ENCODE peak calls at places on chromosomes 1 and 21, in five cellular contexts. V is skeletal muscle cell, Q is uterus, E is fibroblast of lung, Z is GM12865. X is an unnamed sample.

GRCh38 chr21:46206163-46207005 is 22.1 kb upstream of the SPATC1L start:
- DNase-seq in V (no peak), Q (no peak), E (no peak), Z (no peak), X (no peak)

GRCh38 chr1:206470692-206471414 is 577 bp downstream of the IKBKE start:
- DNase-seq in V (peak), Q (no peak), E (peak), Z (peak), X (no peak)

GRCh38 chr21:45555557-45556301 is 13.5 kb upstream of the SLC19A1 start:
- DNase-seq in V (peak), Q (peak), E (peak), Z (peak), X (no peak)

GRCh38 chr1:111082421-111083192 is 57.3 kb downstream of the DRAM2 start:
- DNase-seq in V (peak), Q (no peak), E (peak), Z (no peak), X (no peak)

GRCh38 chr1:84959294-84959693 is 37.6 kb downstream of the MCOLN2 start:
- DNase-seq in V (no peak), Q (no peak), E (no peak), Z (peak), X (no peak)

GRCh38 chr1:74193908-74194307 is 4.1 kb downstream of the LRRIQ3 start:
- DNase-seq in V (peak), Q (no peak), E (peak), Z (no peak), X (no peak)

GRCh38 chr1:225454733-225455132 is 26.9 kb upstream of the LBR start:
- DNase-seq in V (peak), Q (peak), E (peak), Z (no peak), X (no peak)

GRCh38 chr1:90707363-90707710 is 9.8 kb downstream of the BARHL2 start:
- DNase-seq in V (no peak), Q (no peak), E (peak), Z (no peak), X (no peak)

GRCh38 chr1:192846950-192847349 is 38.1 kb downstream of the RGS2 start:
- DNase-seq in V (peak), Q (no peak), E (no peak), Z (no peak), X (no peak)

GRCh38 chr1:78619803-78620579 is at the start of gene IFI44L:
- DNase-seq in V (peak), Q (peak), E (peak), Z (peak), X (no peak)

GRCh38 chr21:32520885-32521735 is 64.2 kb downstream of the TCP10L start:
- DNase-seq in V (peak), Q (peak), E (peak), Z (no peak), X (no peak)

GRCh38 chr1:185719021-185719420 is 15.2 kb upstream of the HMCN1 start:
- DNase-seq in V (peak), Q (no peak), E (peak), Z (no peak), X (no peak)

GRCh38 chr1:167863921-167864279 is 50.0 kb downstream of the ADCY10 start:
- DNase-seq in V (no peak), Q (no peak), E (no peak), Z (no peak), X (no peak)

GRCh38 chr1:186512698-186513457 is 52.0 kb upstream of the PDC start:
- DNase-seq in V (no peak), Q (no peak), E (no peak), Z (no peak), X (no peak)

GRCh38 chr1:186802388-186802787 is 26.4 kb upstream of the PLA2G4A start:
- DNase-seq in V (no peak), Q (no peak), E (no peak), Z (no peak), X (no peak)

GRCh38 chr1:27145934-27146354 is 9.0 kb downstream of the SLC9A1 start:
- DNase-seq in V (peak), Q (peak), E (peak), Z (no peak), X (no peak)

GRCh38 chr1:180155202-180155682 is 573 bp downstream of the QSOX1 start:
- DNase-seq in V (no peak), Q (peak), E (no peak), Z (peak), X (peak)

GRCh38 chr1:83882906-83883305 is 116.0 kb downstream of the TTLL7 start:
- DNase-seq in V (peak), Q (no peak), E (peak), Z (peak), X (no peak)

GRCh38 chr1:175195281-175195680 is 2.7 kb upstream of the KIAA0040 start:
- DNase-seq in V (no peak), Q (no peak), E (no peak), Z (peak), X (no peak)

GRCh38 chr1:80825067-80825466 is 975.7 kb upstream of the ADGRL2 start:
- DNase-seq in V (no peak), Q (no peak), E (no peak), Z (no peak), X (no peak)

GRCh38 chr1:24009406-24009805 is 29.3 kb upstream of the SRSF10 start:
- DNase-seq in V (peak), Q (no peak), E (peak), Z (no peak), X (no peak)

GRCh38 chr1:65577278-65577677 is 156.8 kb downstream of the LEPR start:
- DNase-seq in V (no peak), Q (no peak), E (no peak), Z (no peak), X (no peak)

GRCh38 chr21:33109574-33110339 is 39.8 kb downstream of the OLIG1 start:
- DNase-seq in V (no peak), Q (no peak), E (no peak), Z (no peak), X (no peak)

GRCh38 chr1:110380667-110381283 is 10.1 kb downstream of the SLC16A4 start:
- DNase-seq in V (peak), Q (no peak), E (no peak), Z (peak), X (no peak)

GRCh38 chr1:156942176-156942575 is 21.7 kb downstream of the LRRC71 start:
- DNase-seq in V (no peak), Q (no peak), E (no peak), Z (no peak), X (no peak)

GRCh38 chr1:36269408-36269838 is 36.7 kb upstream of the SH3D21 start:
- DNase-seq in V (no peak), Q (no peak), E (peak), Z (no peak), X (no peak)

GRCh38 chr1:197352011-197352410 is 84.0 kb downstream of the CRB1 start:
- DNase-seq in V (no peak), Q (no peak), E (no peak), Z (no peak), X (no peak)

GRCh38 chr1:116908266-116908665 is 1.4 kb upstream of the PTGFRN start:
- DNase-seq in V (no peak), Q (no peak), E (no peak), Z (no peak), X (no peak)

GRCh38 chr21:42215942-42216725 is 2.8 kb upstream of the ABCG1 start:
- DNase-seq in V (no peak), Q (no peak), E (no peak), Z (no peak), X (no peak)

GRCh38 chr1:161106434-161106833 is 8.3 kb downstream of the KLHDC9 start:
- DNase-seq in V (no peak), Q (no peak), E (no peak), Z (no peak), X (no peak)

GRCh38 chr1:105793541-105794146 is 1262.8 kb upstream of the PRMT6 start:
- DNase-seq in V (no peak), Q (no peak), E (no peak), Z (peak), X (no peak)

GRCh38 chr1:88035578-88035977 is 648.5 kb upstream of the PKN2 start:
- DNase-seq in V (no peak), Q (no peak), E (no peak), Z (no peak), X (no peak)

GRCh38 chr1:37267111-37267835 is 207.1 kb upstream of the ZC3H12A start:
- DNase-seq in V (no peak), Q (no peak), E (no peak), Z (no peak), X (no peak)

GRCh38 chr1:28971980-28972771 is 57.8 kb downstream of the EPB41 start:
- DNase-seq in V (peak), Q (peak), E (peak), Z (no peak), X (no peak)

GRCh38 chr1:227546055-227546454 is 17.3 kb upstream of the ZNF678 start:
- DNase-seq in V (no peak), Q (no peak), E (no peak), Z (no peak), X (no peak)

GRCh38 chr1:178004926-178005391 is 35.1 kb upstream of the SEC16B start:
- DNase-seq in V (peak), Q (no peak), E (peak), Z (peak), X (no peak)

GRCh38 chr1:205965039-205965630 is 21.9 kb upstream of the SLC26A9 start:
- DNase-seq in V (no peak), Q (no peak), E (no peak), Z (no peak), X (no peak)

GRCh38 chr1:42847111-42847580 is 733 bp downstream of the ZNF691 start:
- DNase-seq in V (no peak), Q (no peak), E (no peak), Z (no peak), X (no peak)

GRCh38 chr1:244054247-244054923 is 3.3 kb downstream of the ZBTB18 start:
- DNase-seq in V (no peak), Q (no peak), E (no peak), Z (no peak), X (peak)

GRCh38 chr1:63877816-63878215 is 104.0 kb downstream of the ROR1 start:
- DNase-seq in V (peak), Q (no peak), E (peak), Z (no peak), X (no peak)
- H3K4me3 ChIP-seq in V (no peak), Q (no peak), E (no peak), Z (no peak), X (no peak)

DNA sequence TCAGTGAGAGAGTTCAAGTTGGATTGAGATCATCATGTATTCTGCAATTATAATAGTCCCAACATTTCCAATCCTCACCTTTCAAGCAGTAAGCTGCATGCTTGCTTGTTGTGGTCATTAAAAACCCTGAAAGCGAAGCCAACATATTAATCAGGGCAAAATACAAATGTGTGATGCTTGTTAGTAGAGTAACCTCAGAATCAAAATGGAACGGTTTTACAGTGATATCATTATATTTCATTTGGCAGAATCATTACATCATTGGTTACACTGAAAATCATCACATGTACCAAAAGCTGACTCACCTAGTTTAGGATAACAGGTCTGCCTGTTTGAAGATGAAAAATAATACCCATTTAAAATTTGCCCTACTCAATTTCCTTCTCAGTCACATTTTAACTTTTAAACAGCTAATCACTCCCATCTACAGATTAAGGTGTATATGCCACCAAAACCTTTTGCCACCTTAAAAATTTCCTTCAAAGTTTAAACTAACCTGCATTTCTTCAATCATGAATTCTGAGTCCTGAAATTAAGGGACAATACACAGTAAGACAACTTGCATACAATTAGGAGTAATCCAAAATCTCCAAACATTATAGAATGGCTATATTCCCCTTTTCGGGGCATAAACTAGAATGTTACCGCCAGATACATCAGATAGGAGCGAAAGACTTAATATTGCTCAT is 3.5 kb downstream of the GAS5 start:
- DNase-seq in V (no peak), Q (no peak), E (peak), Z (peak), X (no peak)
- H3K4me3 ChIP-seq in V (peak), Q (no peak), E (peak), Z (peak), X (no peak)

DNA sequence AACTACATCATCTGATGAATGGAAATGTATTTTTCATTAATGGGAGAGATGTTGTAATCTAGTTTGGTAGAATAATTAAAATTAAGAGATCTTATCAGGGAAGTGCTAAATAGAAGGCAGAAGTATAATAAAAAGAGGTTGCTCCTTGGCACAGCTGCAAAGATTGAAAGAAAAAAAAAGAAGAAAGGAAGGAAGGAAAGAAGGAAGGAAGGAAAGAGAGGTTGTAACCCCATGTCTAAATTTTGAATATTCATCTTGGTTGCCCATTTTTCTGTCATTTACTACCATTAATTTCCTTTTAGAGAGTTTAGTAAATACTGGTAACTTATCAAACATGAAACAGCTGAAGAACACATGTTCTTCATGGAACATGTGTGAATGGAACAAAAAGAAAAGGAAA is 10.5 kb upstream of the MDM4 start:
- DNase-seq in V (no peak), Q (no peak), E (no peak), Z (no peak), X (no peak)
- H3K4me3 ChIP-seq in V (peak), Q (peak), E (peak), Z (peak), X (peak)

DNA sequence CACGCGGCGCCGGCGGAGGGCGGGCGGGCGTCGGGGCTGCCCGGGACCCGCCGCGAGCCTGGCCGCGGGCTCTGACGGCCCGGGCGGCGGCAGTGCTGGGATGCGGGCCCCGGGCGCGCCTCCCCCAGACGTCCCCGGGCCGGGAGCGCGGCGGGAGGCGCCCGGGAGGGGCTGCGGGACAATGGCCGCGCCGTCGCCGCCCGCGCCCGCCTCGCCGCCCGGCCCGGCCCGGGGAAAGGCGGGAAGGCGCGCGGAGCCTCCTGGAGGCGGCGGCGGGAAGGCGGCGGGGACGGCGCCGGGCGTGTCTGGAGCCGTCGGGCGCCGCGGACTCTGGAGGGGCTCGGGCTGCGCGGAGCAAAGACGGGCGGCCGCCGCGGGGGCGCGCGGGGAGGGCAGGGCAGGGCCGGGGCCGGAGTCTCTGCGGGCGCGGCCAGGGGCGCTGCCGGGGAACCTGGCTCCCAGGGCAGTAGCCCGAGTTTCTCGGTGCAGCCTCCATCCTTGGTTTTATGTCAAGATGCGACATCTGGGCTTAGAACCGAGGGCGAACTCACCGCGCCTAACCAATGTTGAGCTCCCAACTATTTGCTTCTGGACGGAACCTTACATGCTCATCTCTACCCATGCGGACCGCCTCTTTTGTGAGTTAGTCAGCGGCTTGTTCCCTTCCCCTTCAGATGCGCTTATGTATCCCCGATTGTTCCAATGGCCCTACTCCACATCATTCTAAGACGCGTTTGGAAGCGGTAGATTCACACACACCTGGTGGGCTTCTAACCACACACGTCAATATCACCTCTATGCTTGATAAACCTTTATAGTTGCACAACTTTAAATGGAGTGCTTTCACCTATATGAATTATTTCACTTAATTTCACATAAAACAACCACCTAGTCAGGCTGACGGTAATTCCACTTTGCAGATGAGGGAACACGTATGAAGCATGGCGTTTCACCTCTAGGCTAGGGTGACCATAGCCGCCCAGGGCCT is 651 bp downstream of the ZBTB8A start:
- DNase-seq in V (no peak), Q (peak), E (peak), Z (peak), X (no peak)
- H3K4me3 ChIP-seq in V (peak), Q (peak), E (peak), Z (peak), X (peak)

DNA sequence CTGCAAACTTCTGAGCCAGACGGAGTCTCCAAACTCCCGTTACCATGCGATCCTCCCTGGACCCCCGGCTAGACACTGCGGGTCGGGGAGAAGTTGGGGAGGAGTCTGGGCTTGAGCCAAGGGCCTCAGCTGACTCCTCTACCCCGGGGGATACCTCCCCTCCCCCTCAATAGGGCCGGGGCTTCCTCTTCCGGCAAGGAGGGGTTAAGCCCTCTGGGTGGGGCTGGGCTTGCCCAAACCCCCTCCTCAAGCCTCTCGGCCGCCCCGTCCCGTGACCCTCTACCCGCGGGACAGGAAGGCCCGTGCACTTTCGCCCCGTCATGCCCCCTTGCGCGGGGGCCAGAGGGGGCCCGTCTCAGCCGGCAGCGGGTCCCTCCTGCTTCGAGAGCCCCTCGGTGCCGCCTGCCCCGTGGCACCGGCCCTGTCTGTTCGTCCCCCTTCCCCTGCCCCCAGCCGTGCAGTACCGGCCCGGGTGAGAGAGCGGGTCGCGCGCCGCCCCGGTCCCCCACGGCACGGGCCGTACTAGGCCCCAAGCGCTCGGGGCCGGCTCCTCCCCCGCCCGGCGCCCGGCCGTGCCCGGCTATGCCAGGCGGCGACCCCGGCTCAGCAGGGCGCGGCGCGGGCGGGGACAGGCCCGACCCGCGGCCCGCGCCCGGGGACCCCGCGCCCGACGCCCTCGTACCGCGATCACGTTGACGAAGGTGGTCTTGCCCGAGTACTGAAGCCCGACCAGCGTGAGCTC is 598 bp downstream of the ARL8A start:
- DNase-seq in V (no peak), Q (no peak), E (peak), Z (peak), X (no peak)
- H3K4me3 ChIP-seq in V (peak), Q (peak), E (peak), Z (peak), X (peak)

GRCh38 chr1:39789571-39790110 is 976 bp upstream of the BMP8B start:
- DNase-seq in V (no peak), Q (no peak), E (no peak), Z (no peak), X (no peak)

GRCh38 chr1:39787468-39787867 is 1.2 kb downstream of the BMP8B start:
- DNase-seq in V (no peak), Q (no peak), E (no peak), Z (no peak), X (no peak)

GRCh38 chr1:39791838-39792237 is 3.2 kb upstream of the BMP8B start:
- DNase-seq in V (no peak), Q (no peak), E (no peak), Z (no peak), X (no peak)

GRCh38 chr1:39788426-39788757 is 273 bp downstream of the BMP8B start:
- DNase-seq in V (no peak), Q (no peak), E (no peak), Z (no peak), X (no peak)

GRCh38 chr1:39788758-39789570 is at the start of gene BMP8B:
- DNase-seq in V (no peak), Q (no peak), E (no peak), Z (peak), X (no peak)
- H3K4me3 ChIP-seq in V (peak), Q (no peak), E (no peak), Z (peak), X (peak)

X was measured in vagina.